ENCODE peak calls at places on chromosome 20, in ten cellular contexts. One of them, this sample, is unnamed.

GRCh38 chr20:29689411-29690225 is 1567.8 kb upstream of the DEFB115 start:
- DNase-seq in brain pericyte: no peak
- DNase-seq in NCI-H2029 treated with DMSO at 0.1 percent for 48 hours: no peak
- DNase-seq in NCI-H1092: peak; percentile 37
- DNase-seq in GM12891: no peak
- DNase-seq in NCI-H2171 treated with DMSO at 0.1 percent for 48 hours: peak; percentile 88
- DNase-seq in T-helper 17 cell: peak; percentile 23
- DNase-seq in hepatocyte: no peak
- DNase-seq in fibroblast of mammary gland: peak; percentile 1
- DNase-seq in hypothalamus: no peak
- DNase-seq in this sample: peak; percentile 26

GRCh38 chr20:36349384-36350170 is 43.4 kb downstream of the DLGAP4 start:
- DNase-seq in brain pericyte: no peak
- DNase-seq in NCI-H2029 treated with DMSO at 0.1 percent for 48 hours: no peak
- DNase-seq in NCI-H1092: no peak
- DNase-seq in GM12891: no peak
- DNase-seq in NCI-H2171 treated with DMSO at 0.1 percent for 48 hours: no peak
- DNase-seq in T-helper 17 cell: no peak
- DNase-seq in hepatocyte: no peak
- DNase-seq in fibroblast of mammary gland: no peak
- DNase-seq in hypothalamus: no peak
- DNase-seq in this sample: no peak

GRCh38 chr20:8946036-8946926 is 122.6 kb upstream of the PLCB4 start:
- DNase-seq in brain pericyte: no peak
- DNase-seq in NCI-H2029 treated with DMSO at 0.1 percent for 48 hours: no peak
- DNase-seq in NCI-H1092: no peak
- DNase-seq in GM12891: no peak
- DNase-seq in NCI-H2171 treated with DMSO at 0.1 percent for 48 hours: no peak
- DNase-seq in T-helper 17 cell: no peak
- DNase-seq in hepatocyte: peak; percentile 13
- DNase-seq in fibroblast of mammary gland: peak; percentile 12
- DNase-seq in hypothalamus: no peak
- DNase-seq in this sample: no peak

GRCh38 chr20:47540443-47541354 is 39.0 kb downstream of the NCOA3 start:
- DNase-seq in brain pericyte: no peak
- DNase-seq in NCI-H2029 treated with DMSO at 0.1 percent for 48 hours: no peak
- DNase-seq in NCI-H1092: no peak
- DNase-seq in GM12891: no peak
- DNase-seq in NCI-H2171 treated with DMSO at 0.1 percent for 48 hours: no peak
- DNase-seq in T-helper 17 cell: no peak
- DNase-seq in hepatocyte: peak; percentile 41
- DNase-seq in fibroblast of mammary gland: peak; percentile 58
- DNase-seq in hypothalamus: no peak
- DNase-seq in this sample: no peak

GRCh38 chr20:40992349-40993113 is 36.1 kb upstream of the TOP1 start:
- DNase-seq in brain pericyte: no peak
- DNase-seq in NCI-H2029 treated with DMSO at 0.1 percent for 48 hours: no peak
- DNase-seq in NCI-H1092: no peak
- DNase-seq in GM12891: no peak
- DNase-seq in NCI-H2171 treated with DMSO at 0.1 percent for 48 hours: no peak
- DNase-seq in T-helper 17 cell: no peak
- DNase-seq in hepatocyte: no peak
- DNase-seq in fibroblast of mammary gland: no peak
- DNase-seq in hypothalamus: no peak
- DNase-seq in this sample: no peak

GRCh38 chr20:44732327-44732726 is 13.3 kb upstream of the KCNK15 start:
- DNase-seq in brain pericyte: no peak
- DNase-seq in NCI-H2029 treated with DMSO at 0.1 percent for 48 hours: no peak
- DNase-seq in NCI-H1092: no peak
- DNase-seq in GM12891: no peak
- DNase-seq in NCI-H2171 treated with DMSO at 0.1 percent for 48 hours: no peak
- DNase-seq in T-helper 17 cell: no peak
- DNase-seq in hepatocyte: peak; percentile 36
- DNase-seq in fibroblast of mammary gland: no peak
- DNase-seq in hypothalamus: no peak
- DNase-seq in this sample: no peak

GRCh38 chr20:2108987-2109386 is 7.4 kb downstream of the STK35 start:
- DNase-seq in brain pericyte: no peak
- DNase-seq in NCI-H2029 treated with DMSO at 0.1 percent for 48 hours: no peak
- DNase-seq in NCI-H1092: no peak
- DNase-seq in GM12891: no peak
- DNase-seq in NCI-H2171 treated with DMSO at 0.1 percent for 48 hours: no peak
- DNase-seq in T-helper 17 cell: no peak
- DNase-seq in hepatocyte: peak; percentile 42
- DNase-seq in fibroblast of mammary gland: peak; percentile 69
- DNase-seq in hypothalamus: no peak
- DNase-seq in this sample: peak; percentile 85

GRCh38 chr20:48012401-48012974 is 227.2 kb upstream of the SULF2 start:
- DNase-seq in brain pericyte: no peak
- DNase-seq in NCI-H2029 treated with DMSO at 0.1 percent for 48 hours: no peak
- DNase-seq in NCI-H1092: no peak
- DNase-seq in GM12891: no peak
- DNase-seq in NCI-H2171 treated with DMSO at 0.1 percent for 48 hours: peak; percentile 20
- DNase-seq in T-helper 17 cell: no peak
- DNase-seq in hepatocyte: peak; percentile 48
- DNase-seq in fibroblast of mammary gland: peak; percentile 86
- DNase-seq in hypothalamus: no peak
- DNase-seq in this sample: no peak

GRCh38 chr20:358891-359555 is 12.1 kb downstream of the NRSN2 start:
- DNase-seq in brain pericyte: no peak
- DNase-seq in NCI-H2029 treated with DMSO at 0.1 percent for 48 hours: no peak
- DNase-seq in NCI-H1092: no peak
- DNase-seq in GM12891: no peak
- DNase-seq in NCI-H2171 treated with DMSO at 0.1 percent for 48 hours: no peak
- DNase-seq in T-helper 17 cell: no peak
- DNase-seq in hepatocyte: no peak
- DNase-seq in fibroblast of mammary gland: no peak
- DNase-seq in hypothalamus: no peak
- DNase-seq in this sample: no peak

GRCh38 chr20:64157878-64158277 is 6.4 kb upstream of the MYT1 start:
- DNase-seq in brain pericyte: no peak
- DNase-seq in NCI-H2029 treated with DMSO at 0.1 percent for 48 hours: no peak
- DNase-seq in NCI-H1092: no peak
- DNase-seq in GM12891: no peak
- DNase-seq in NCI-H2171 treated with DMSO at 0.1 percent for 48 hours: peak; percentile 77
- DNase-seq in T-helper 17 cell: no peak
- DNase-seq in hepatocyte: no peak
- DNase-seq in fibroblast of mammary gland: no peak
- DNase-seq in hypothalamus: no peak
- DNase-seq in this sample: no peak

GRCh38 chr20:22862645-22863230 is 172.4 kb upstream of the SSTR4 start:
- DNase-seq in brain pericyte: no peak
- DNase-seq in NCI-H2029 treated with DMSO at 0.1 percent for 48 hours: no peak
- DNase-seq in NCI-H1092: no peak
- DNase-seq in GM12891: no peak
- DNase-seq in NCI-H2171 treated with DMSO at 0.1 percent for 48 hours: no peak
- DNase-seq in T-helper 17 cell: no peak
- DNase-seq in hepatocyte: no peak
- DNase-seq in fibroblast of mammary gland: no peak
- DNase-seq in hypothalamus: no peak
- DNase-seq in this sample: no peak

GRCh38 chr20:41249781-41250281 is 67.7 kb downstream of the ZHX3 start:
- DNase-seq in brain pericyte: no peak
- DNase-seq in NCI-H2029 treated with DMSO at 0.1 percent for 48 hours: no peak
- DNase-seq in NCI-H1092: no peak
- DNase-seq in GM12891: no peak
- DNase-seq in NCI-H2171 treated with DMSO at 0.1 percent for 48 hours: no peak
- DNase-seq in T-helper 17 cell: no peak
- DNase-seq in hepatocyte: peak; percentile 20
- DNase-seq in fibroblast of mammary gland: peak; percentile 74
- DNase-seq in hypothalamus: no peak
- DNase-seq in this sample: peak; percentile 70

GRCh38 chr20:38764563-38765355 is 16.5 kb downstream of the ACTR5 start:
- DNase-seq in brain pericyte: no peak
- DNase-seq in NCI-H2029 treated with DMSO at 0.1 percent for 48 hours: no peak
- DNase-seq in NCI-H1092: no peak
- DNase-seq in GM12891: no peak
- DNase-seq in NCI-H2171 treated with DMSO at 0.1 percent for 48 hours: no peak
- DNase-seq in T-helper 17 cell: no peak
- DNase-seq in hepatocyte: peak; percentile 86
- DNase-seq in fibroblast of mammary gland: peak; percentile 91
- DNase-seq in hypothalamus: no peak
- DNase-seq in this sample: peak; percentile 76

GRCh38 chr20:3786126-3786484 is 435 bp downstream of the CENPB start:
- DNase-seq in brain pericyte: no peak
- DNase-seq in NCI-H2029 treated with DMSO at 0.1 percent for 48 hours: no peak
- DNase-seq in NCI-H1092: peak; percentile 34
- DNase-seq in GM12891: no peak
- DNase-seq in NCI-H2171 treated with DMSO at 0.1 percent for 48 hours: peak; percentile 42
- DNase-seq in T-helper 17 cell: no peak
- DNase-seq in hepatocyte: peak; percentile 69
- DNase-seq in fibroblast of mammary gland: peak; percentile 45
- DNase-seq in hypothalamus: no peak
- DNase-seq in this sample: no peak

GRCh38 chr20:23143098-23143497 is 57.0 kb upstream of the CD93 start:
- DNase-seq in brain pericyte: no peak
- DNase-seq in NCI-H2029 treated with DMSO at 0.1 percent for 48 hours: peak; percentile 11
- DNase-seq in NCI-H1092: no peak
- DNase-seq in GM12891: no peak
- DNase-seq in NCI-H2171 treated with DMSO at 0.1 percent for 48 hours: no peak
- DNase-seq in T-helper 17 cell: no peak
- DNase-seq in hepatocyte: peak; percentile 73
- DNase-seq in fibroblast of mammary gland: peak; percentile 83
- DNase-seq in hypothalamus: no peak
- DNase-seq in this sample: no peak

GRCh38 chr20:60694763-60695162 is 557.3 kb upstream of the CDH4 start:
- DNase-seq in brain pericyte: no peak
- DNase-seq in NCI-H2029 treated with DMSO at 0.1 percent for 48 hours: no peak
- DNase-seq in NCI-H1092: no peak
- DNase-seq in GM12891: no peak
- DNase-seq in NCI-H2171 treated with DMSO at 0.1 percent for 48 hours: no peak
- DNase-seq in T-helper 17 cell: no peak
- DNase-seq in hepatocyte: no peak
- DNase-seq in fibroblast of mammary gland: peak; percentile 66
- DNase-seq in hypothalamus: no peak
- DNase-seq in this sample: no peak

GRCh38 chr20:61057313-61058171 is 194.5 kb upstream of the CDH4 start:
- DNase-seq in brain pericyte: no peak
- DNase-seq in NCI-H2029 treated with DMSO at 0.1 percent for 48 hours: no peak
- DNase-seq in NCI-H1092: peak; percentile 52
- DNase-seq in GM12891: no peak
- DNase-seq in NCI-H2171 treated with DMSO at 0.1 percent for 48 hours: no peak
- DNase-seq in T-helper 17 cell: no peak
- DNase-seq in hepatocyte: no peak
- DNase-seq in fibroblast of mammary gland: no peak
- DNase-seq in hypothalamus: no peak
- DNase-seq in this sample: peak; percentile 38

GRCh38 chr20:23043376-23043775 is 6.1 kb downstream of the THBD start:
- DNase-seq in brain pericyte: no peak
- DNase-seq in NCI-H2029 treated with DMSO at 0.1 percent for 48 hours: no peak
- DNase-seq in NCI-H1092: no peak
- DNase-seq in GM12891: no peak
- DNase-seq in NCI-H2171 treated with DMSO at 0.1 percent for 48 hours: no peak
- DNase-seq in T-helper 17 cell: no peak
- DNase-seq in hepatocyte: no peak
- DNase-seq in fibroblast of mammary gland: no peak
- DNase-seq in hypothalamus: no peak
- DNase-seq in this sample: no peak